ENCODE peak calls at places on chromosomes 3 and 15, in six cellular contexts. E, K, H, G, D and A are unnamed samples.

GRCh38 chr3:197963019-197963637 is 3.1 kb downstream of the LMLN start:
- DNase-seq in E (no peak), K (no peak), H (no peak), G (peak), D (no peak), A (no peak)

GRCh38 chr3:72246685-72247084 is 461.7 kb upstream of the PROK2 start:
- DNase-seq in E (no peak), K (no peak), H (no peak), G (no peak), D (no peak), A (no peak)

GRCh38 chr3:65177879-65178484 is 490.2 kb upstream of the ADAMTS9 start:
- DNase-seq in E (no peak), K (no peak), H (peak), G (no peak), D (no peak), A (no peak)

GRCh38 chr3:42172047-42172654 is 81.0 kb downstream of the TRAK1 start:
- DNase-seq in E (no peak), K (no peak), H (no peak), G (no peak), D (no peak), A (no peak)

GRCh38 chr3:101066776-101067175 is 73.6 kb upstream of the ABI3BP start:
- DNase-seq in E (no peak), K (no peak), H (no peak), G (no peak), D (no peak), A (no peak)

GRCh38 chr15:67133738-67134576 is 68.6 kb downstream of the SMAD3 start:
- DNase-seq in E (no peak), K (peak), H (no peak), G (no peak), D (no peak), A (no peak)

GRCh38 chr3:192879346-192880031 is 38.2 kb downstream of the MB21D2 start:
- DNase-seq in E (no peak), K (no peak), H (peak), G (no peak), D (peak), A (peak)

GRCh38 chr15:78927077-78927790 is 17.6 kb downstream of the CTSH start:
- DNase-seq in E (no peak), K (peak), H (no peak), G (no peak), D (no peak), A (no peak)

GRCh38 chr3:149581681-149582349 is 76.0 kb downstream of the WWTR1 start:
- DNase-seq in E (no peak), K (no peak), H (no peak), G (peak), D (no peak), A (no peak)

GRCh38 chr15:85749261-85750151 is 45.2 kb downstream of the KLHL25 start:
- DNase-seq in E (no peak), K (no peak), H (no peak), G (no peak), D (no peak), A (no peak)

GRCh38 chr3:81352867-81353266 is 408.6 kb downstream of the GBE1 start:
- DNase-seq in E (no peak), K (peak), H (no peak), G (peak), D (no peak), A (peak)

GRCh38 chr3:70488131-70488530 is 175.7 kb upstream of the MDFIC2 start:
- DNase-seq in E (no peak), K (no peak), H (no peak), G (no peak), D (no peak), A (no peak)

GRCh38 chr3:12484983-12485327 is 675 bp downstream of the TSEN2 start:
- DNase-seq in E (no peak), K (no peak), H (no peak), G (no peak), D (no peak), A (peak)
- TF ChIP-seq GABPA in E (no peak), K (no peak), H (no peak), G (no peak), D (no peak), A (no peak)

GRCh38 chr3:105598047-105598796 is 231.5 kb downstream of the ALCAM start:
- DNase-seq in E (no peak), K (no peak), H (no peak), G (no peak), D (no peak), A (no peak)
- TF ChIP-seq GABPA in E (no peak), K (no peak), H (no peak), G (no peak), D (no peak), A (no peak)

DNA sequence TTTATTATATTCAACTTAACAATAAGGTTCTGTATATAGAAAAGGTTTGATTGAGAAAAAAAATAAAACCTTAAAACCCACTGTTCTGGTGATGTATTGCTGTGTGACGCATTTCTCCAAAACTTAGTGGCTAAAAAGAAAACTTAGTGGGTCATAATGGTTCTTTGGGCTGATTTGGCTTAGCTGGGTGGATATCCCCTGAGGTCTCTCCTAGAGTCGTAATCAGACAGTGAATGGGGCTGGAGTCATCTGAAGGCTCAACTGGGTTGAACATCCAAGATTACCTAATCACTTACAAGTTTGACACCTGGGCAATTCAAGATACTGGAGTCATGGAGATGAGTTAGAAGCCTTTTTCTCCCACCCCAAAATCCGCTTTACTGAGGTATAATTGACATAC is 111.6 kb upstream of the TBL1XR1 start:
- DNase-seq in E (no peak), K (no peak), H (no peak), G (no peak), D (no peak), A (no peak)
- TF ChIP-seq GABPA in E (no peak), K (no peak), H (no peak), G (no peak), D (no peak), A (no peak)

GRCh38 chr3:88219138-88219792 is 69.5 kb downstream of the C3orf38 start:
- DNase-seq in E (no peak), K (peak), H (peak), G (peak), D (no peak), A (peak)
- TF ChIP-seq GABPA in E (no peak), K (no peak), H (no peak), G (no peak), D (no peak), A (no peak)

GRCh38 chr15:92385096-92385495 is 8.6 kb upstream of the ST8SIA2 start:
- DNase-seq in E (no peak), K (no peak), H (no peak), G (no peak), D (no peak), A (no peak)

GRCh38 chr15:92384391-92384790 is 9.3 kb upstream of the ST8SIA2 start:
- DNase-seq in E (no peak), K (no peak), H (no peak), G (no peak), D (no peak), A (no peak)

DNA sequence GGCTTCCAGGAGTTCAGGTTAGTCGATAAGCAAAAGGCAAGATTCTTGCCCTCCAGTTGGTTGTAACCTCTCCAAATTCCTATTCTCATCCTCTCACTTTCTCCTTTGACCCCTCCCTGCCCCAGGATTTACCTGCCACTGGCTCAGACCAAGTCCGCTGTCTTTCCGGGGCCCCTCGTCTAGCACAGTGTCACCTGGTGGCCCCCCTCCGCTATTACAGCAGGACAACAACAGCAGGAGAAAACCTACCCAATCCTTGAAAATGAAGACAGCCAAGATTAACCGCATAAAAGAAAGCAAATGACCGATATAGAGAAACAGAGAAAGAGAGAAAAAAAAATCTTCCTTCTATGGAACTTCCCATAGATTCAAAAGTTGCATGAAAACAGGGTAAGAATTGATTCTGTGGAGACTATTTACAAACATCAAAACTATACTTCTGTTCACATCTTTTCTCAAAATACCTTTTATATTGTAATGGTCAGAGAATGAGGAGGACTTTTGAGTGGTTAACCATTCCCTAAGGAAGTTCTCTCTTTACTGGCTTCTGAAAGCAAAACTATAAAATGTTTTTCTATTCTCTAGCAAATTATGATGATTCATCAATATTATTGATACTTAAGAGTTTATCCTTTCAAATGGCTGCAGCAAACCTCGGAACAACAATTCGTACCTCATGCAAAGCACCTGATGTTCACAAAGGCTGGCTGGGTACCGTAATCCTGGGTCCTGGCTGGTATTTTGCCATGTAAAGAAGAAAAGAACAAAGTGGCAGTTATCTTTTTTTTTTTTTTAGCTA is 10.0 kb upstream of the ST8SIA2 start:
- DNase-seq in E (no peak), K (peak), H (peak), G (peak), D (no peak), A (peak)
- TF ChIP-seq GABPA in E (no peak), K (no peak), H (no peak), G (no peak), D (no peak), A (no peak)

GRCh38 chr15:70717237-70717793 is 46.0 kb downstream of the UACA start:
- DNase-seq in E (no peak), K (no peak), H (no peak), G (no peak), D (no peak), A (no peak)
- TF ChIP-seq GABPA in E (no peak), K (no peak), H (no peak), G (no peak), D (no peak), A (no peak)

DNA sequence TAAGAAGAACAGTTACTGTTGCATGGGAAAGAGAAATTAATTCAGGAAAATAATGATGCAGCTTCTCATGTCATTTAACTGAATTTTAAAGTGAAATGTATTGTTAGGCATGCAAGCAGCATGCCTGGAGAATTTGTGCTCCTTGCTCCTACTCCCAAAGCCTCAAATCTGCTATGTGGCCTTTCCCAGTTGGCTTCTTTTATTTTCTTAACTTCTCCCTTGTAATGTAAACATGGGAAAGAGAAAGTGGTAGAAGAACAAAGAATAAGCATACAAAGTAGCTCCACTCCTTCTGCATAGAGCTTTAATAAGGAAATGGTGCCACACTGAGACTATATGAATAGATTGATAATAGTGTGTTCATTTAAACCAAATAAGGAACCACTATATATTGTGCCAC is 100.0 kb downstream of the VGLL3 start:
- DNase-seq in E (no peak), K (no peak), H (no peak), G (no peak), D (peak), A (no peak)
- TF ChIP-seq GABPA in E (no peak), K (no peak), H (no peak), G (no peak), D (no peak), A (no peak)

GRCh38 chr15:63050737-63051700 is 8.5 kb downstream of the TPM1 start:
- DNase-seq in E (no peak), K (no peak), H (no peak), G (peak), D (no peak), A (peak)
- TF ChIP-seq GABPA in E (no peak), K (no peak), H (peak), G (peak), D (no peak), A (no peak)

GRCh38 chr15:40092416-40093223 is 16.1 kb downstream of the BMF start:
- DNase-seq in E (no peak), K (no peak), H (peak), G (no peak), D (no peak), A (peak)

GRCh38 chr15:40094156-40094555 is 14.5 kb downstream of the BMF start:
- DNase-seq in E (no peak), K (no peak), H (no peak), G (no peak), D (no peak), A (no peak)

GRCh38 chr15:40091861-40092415 is 16.7 kb downstream of the BMF start:
- DNase-seq in E (no peak), K (no peak), H (no peak), G (no peak), D (no peak), A (no peak)

GRCh38 chr15:40095381-40096093 is 13.1 kb downstream of the BMF start:
- DNase-seq in E (no peak), K (no peak), H (no peak), G (no peak), D (no peak), A (no peak)

DNA sequence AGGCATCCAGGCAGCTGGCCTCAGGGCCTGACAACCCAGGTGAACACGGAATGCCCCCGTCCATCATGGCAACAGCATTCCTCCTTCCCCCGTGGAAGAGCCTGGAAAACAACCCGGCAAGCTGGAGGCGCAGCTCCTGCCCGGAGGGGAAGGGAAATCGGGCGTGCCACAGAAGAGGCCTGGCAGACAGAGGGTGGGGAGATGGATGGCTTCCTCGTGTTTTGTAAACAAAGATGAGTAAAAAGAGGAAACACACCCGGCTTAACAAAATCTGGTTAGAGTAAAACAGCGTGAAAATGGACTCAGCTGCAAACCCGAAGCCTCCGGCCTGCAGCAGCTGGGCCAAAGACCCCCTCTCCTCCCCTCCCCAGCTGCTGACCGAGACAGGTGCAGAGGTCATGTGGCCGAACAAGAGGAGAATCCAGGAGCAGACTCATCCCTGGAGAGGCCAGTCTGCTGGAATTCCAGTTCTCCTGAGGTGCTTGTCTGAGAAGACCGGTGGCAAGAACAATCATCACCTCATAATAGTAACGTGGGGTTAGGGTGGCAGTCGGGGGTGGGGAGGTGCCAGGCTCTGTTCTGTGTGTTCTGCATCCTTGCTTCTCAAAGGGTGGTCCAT is 15.3 kb downstream of the BMF start:
- DNase-seq in E (no peak), K (no peak), H (no peak), G (no peak), D (no peak), A (no peak)
- TF ChIP-seq GABPA in E (no peak), K (no peak), H (no peak), G (no peak), D (no peak), A (no peak)